ENCODE peak calls at places on chromosomes 7 and 10, in eight cellular contexts. One of them, this sample, is unnamed.

GRCh38 chr7:130063036-130063435 is 7.3 kb upstream of the KLHDC10 start:
- DNase-seq in heart right ventricle: no peak
- DNase-seq in HCT116: no peak
- DNase-seq in psoas muscle: no peak
- DNase-seq in thyroid gland: peak; percentile 45
- DNase-seq in esophagus squamous epithelium: no peak
- DNase-seq in CD8-positive, alpha-beta memory T cell: peak; percentile 68
- DNase-seq in neuronal stem cell: peak; percentile 55
- DNase-seq in this sample: peak; percentile 43

GRCh38 chr10:3825862-3826351 is 40.9 kb upstream of the KLF6 start:
- DNase-seq in neuronal stem cell: no peak
- DNase-seq in psoas muscle: peak; percentile 79
- DNase-seq in heart right ventricle: peak; percentile 62
- DNase-seq in esophagus squamous epithelium: no peak
- DNase-seq in thyroid gland: no peak
- DNase-seq in HCT116: no peak
- DNase-seq in CD8-positive, alpha-beta memory T cell: no peak
- DNase-seq in this sample: no peak

GRCh38 chr7:117630907-117631564 is 151.2 kb downstream of the CFTR start:
- DNase-seq in thyroid gland: no peak
- DNase-seq in heart right ventricle: no peak
- DNase-seq in neuronal stem cell: no peak
- DNase-seq in CD8-positive, alpha-beta memory T cell: no peak
- DNase-seq in HCT116: no peak
- DNase-seq in esophagus squamous epithelium: no peak
- DNase-seq in psoas muscle: no peak
- DNase-seq in this sample: no peak

GRCh38 chr7:12635830-12636229 is 51.6 kb upstream of the ARL4A start:
- DNase-seq in CD8-positive, alpha-beta memory T cell: no peak
- DNase-seq in esophagus squamous epithelium: no peak
- DNase-seq in heart right ventricle: no peak
- DNase-seq in thyroid gland: no peak
- DNase-seq in neuronal stem cell: no peak
- DNase-seq in psoas muscle: no peak
- DNase-seq in HCT116: no peak
- DNase-seq in this sample: no peak

GRCh38 chr7:157046681-157047080 is 36.2 kb upstream of the MNX1 start:
- DNase-seq in esophagus squamous epithelium: no peak
- DNase-seq in CD8-positive, alpha-beta memory T cell: no peak
- DNase-seq in thyroid gland: no peak
- DNase-seq in heart right ventricle: no peak
- DNase-seq in neuronal stem cell: no peak
- DNase-seq in psoas muscle: no peak
- DNase-seq in HCT116: no peak
- DNase-seq in this sample: no peak

GRCh38 chr10:129085821-129086220 is 381.2 kb upstream of the MGMT start:
- DNase-seq in heart right ventricle: no peak
- DNase-seq in psoas muscle: no peak
- DNase-seq in esophagus squamous epithelium: no peak
- DNase-seq in neuronal stem cell: no peak
- DNase-seq in CD8-positive, alpha-beta memory T cell: no peak
- DNase-seq in thyroid gland: no peak
- DNase-seq in HCT116: no peak
- DNase-seq in this sample: no peak

GRCh38 chr10:12703141-12703540 is 298.4 kb downstream of the CCDC3 start:
- DNase-seq in CD8-positive, alpha-beta memory T cell: no peak
- DNase-seq in HCT116: no peak
- DNase-seq in heart right ventricle: no peak
- DNase-seq in thyroid gland: no peak
- DNase-seq in psoas muscle: no peak
- DNase-seq in esophagus squamous epithelium: no peak
- DNase-seq in neuronal stem cell: no peak
- DNase-seq in this sample: no peak

GRCh38 chr7:534959-535358 is 15.3 kb upstream of the PDGFA start:
- DNase-seq in psoas muscle: no peak
- DNase-seq in HCT116: no peak
- DNase-seq in thyroid gland: no peak
- DNase-seq in neuronal stem cell: no peak
- DNase-seq in CD8-positive, alpha-beta memory T cell: no peak
- DNase-seq in heart right ventricle: no peak
- DNase-seq in esophagus squamous epithelium: no peak
- DNase-seq in this sample: no peak

GRCh38 chr10:74153123-74153522 is 2.1 kb downstream of the ADK start:
- DNase-seq in esophagus squamous epithelium: no peak
- DNase-seq in psoas muscle: no peak
- DNase-seq in CD8-positive, alpha-beta memory T cell: no peak
- DNase-seq in neuronal stem cell: no peak
- DNase-seq in thyroid gland: no peak
- DNase-seq in HCT116: peak; percentile 34
- DNase-seq in heart right ventricle: peak; percentile 22
- DNase-seq in this sample: no peak

GRCh38 chr7:36747251-36747968 is 23.1 kb upstream of the AOAH start:
- DNase-seq in esophagus squamous epithelium: no peak
- DNase-seq in psoas muscle: no peak
- DNase-seq in thyroid gland: no peak
- DNase-seq in CD8-positive, alpha-beta memory T cell: no peak
- DNase-seq in neuronal stem cell: no peak
- DNase-seq in heart right ventricle: no peak
- DNase-seq in HCT116: no peak
- DNase-seq in this sample: no peak

GRCh38 chr7:134031835-134032617 is 95.1 kb upstream of the LRGUK start:
- DNase-seq in neuronal stem cell: no peak
- DNase-seq in psoas muscle: no peak
- DNase-seq in HCT116: no peak
- DNase-seq in esophagus squamous epithelium: no peak
- DNase-seq in CD8-positive, alpha-beta memory T cell: peak; percentile 57
- DNase-seq in thyroid gland: no peak
- DNase-seq in heart right ventricle: peak; percentile 20
- DNase-seq in this sample: no peak

GRCh38 chr10:79067241-79068202 is 1.2 kb upstream of the ZMIZ1 start:
- DNase-seq in heart right ventricle: peak; percentile 93
- DNase-seq in neuronal stem cell: peak; percentile 98
- DNase-seq in HCT116: peak; percentile 73
- DNase-seq in CD8-positive, alpha-beta memory T cell: peak; percentile 88
- DNase-seq in thyroid gland: peak; percentile 93
- DNase-seq in psoas muscle: peak; percentile 94
- DNase-seq in esophagus squamous epithelium: peak; percentile 33
- DNase-seq in this sample: peak; percentile 89

GRCh38 chr10:117933036-117933435 is 113.7 kb downstream of the RAB11FIP2 start:
- DNase-seq in HCT116: no peak
- DNase-seq in thyroid gland: no peak
- DNase-seq in CD8-positive, alpha-beta memory T cell: no peak
- DNase-seq in neuronal stem cell: no peak
- DNase-seq in esophagus squamous epithelium: no peak
- DNase-seq in heart right ventricle: no peak
- DNase-seq in psoas muscle: no peak
- DNase-seq in this sample: no peak

GRCh38 chr7:17524746-17525145 is 226.3 kb downstream of the AHR start:
- DNase-seq in HCT116: no peak
- DNase-seq in CD8-positive, alpha-beta memory T cell: no peak
- DNase-seq in neuronal stem cell: no peak
- DNase-seq in heart right ventricle: no peak
- DNase-seq in psoas muscle: no peak
- DNase-seq in thyroid gland: no peak
- DNase-seq in esophagus squamous epithelium: no peak
- DNase-seq in this sample: no peak

GRCh38 chr7:157228864-157229422 is 90.2 kb downstream of the UBE3C start:
- DNase-seq in psoas muscle: no peak
- DNase-seq in heart right ventricle: no peak
- DNase-seq in neuronal stem cell: no peak
- DNase-seq in CD8-positive, alpha-beta memory T cell: no peak
- DNase-seq in esophagus squamous epithelium: no peak
- DNase-seq in HCT116: no peak
- DNase-seq in thyroid gland: no peak
- DNase-seq in this sample: peak; percentile 22

DNA sequence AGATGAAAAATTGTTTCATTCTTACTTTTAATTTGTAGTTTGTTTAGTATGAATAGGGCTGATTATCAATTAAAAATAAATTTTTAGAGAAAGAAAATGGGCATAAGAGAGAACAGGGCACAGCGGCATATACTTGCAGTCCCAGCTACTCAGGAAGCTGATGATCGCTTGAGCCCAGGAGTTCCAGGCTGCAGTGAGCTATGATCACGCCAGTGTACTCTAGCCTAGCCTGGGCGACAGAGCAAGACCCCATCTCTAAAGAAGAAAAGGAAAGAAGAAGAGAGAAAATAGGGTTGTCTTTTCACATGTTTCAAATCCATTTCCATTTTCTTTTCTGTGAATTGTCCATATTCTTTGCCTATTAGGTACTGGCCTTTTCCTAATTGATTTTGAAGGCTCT is 8.0 kb downstream of the SMURF1 start:
- DNase-seq in neuronal stem cell: no peak
- DNase-seq in CD8-positive, alpha-beta memory T cell: no peak
- DNase-seq in thyroid gland: no peak
- DNase-seq in heart right ventricle: no peak
- DNase-seq in esophagus squamous epithelium: no peak
- DNase-seq in HCT116: no peak
- DNase-seq in psoas muscle: no peak
- DNase-seq in this sample: no peak
- H3K4me1 ChIP-seq in neuronal stem cell: peaks cover 11% of the 10 kb centered on the region
- H3K4me1 ChIP-seq in CD8-positive, alpha-beta memory T cell: peaks cover 12% of the 10 kb centered on the region
- H3K4me1 ChIP-seq in thyroid gland: peaks cover 50% of the 10 kb centered on the region
- H3K4me1 ChIP-seq in heart right ventricle: peaks cover 92% of the 10 kb centered on the region
- H3K4me1 ChIP-seq in esophagus squamous epithelium: peaks cover 47% of the 10 kb centered on the region
- H3K4me1 ChIP-seq in HCT116: no peaks in the 10 kb centered on the region
- H3K4me1 ChIP-seq in psoas muscle: peaks cover 37% of the 10 kb centered on the region
- H3K4me1 ChIP-seq in this sample: peaks cover 1% of the 10 kb centered on the region

DNA sequence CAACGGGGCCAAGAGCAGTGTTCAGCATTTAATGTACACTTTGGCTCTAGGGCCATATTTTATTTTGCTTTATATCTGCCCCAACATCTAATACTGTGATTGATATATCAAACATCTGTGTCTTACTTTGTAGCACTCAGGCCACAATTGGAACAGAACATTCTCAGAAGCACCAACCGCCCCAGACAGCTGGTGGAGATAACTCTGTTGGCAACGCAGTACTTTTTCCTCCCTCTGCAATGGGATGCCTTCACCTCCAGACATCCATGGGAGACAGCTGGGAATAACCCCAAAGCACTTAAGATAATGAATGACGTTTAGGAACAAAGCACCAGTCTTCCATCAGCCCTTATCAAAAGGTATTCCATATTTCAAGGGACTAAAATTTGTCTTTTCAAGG is 57.4 kb downstream of the PIP4K2A start:
- DNase-seq in esophagus squamous epithelium: no peak
- DNase-seq in thyroid gland: no peak
- DNase-seq in heart right ventricle: no peak
- DNase-seq in neuronal stem cell: no peak
- DNase-seq in psoas muscle: no peak
- DNase-seq in HCT116: no peak
- DNase-seq in CD8-positive, alpha-beta memory T cell: no peak
- DNase-seq in this sample: no peak
- H3K4me1 ChIP-seq in esophagus squamous epithelium: no peaks in the 10 kb centered on the region
- H3K4me1 ChIP-seq in thyroid gland: peaks cover 63% of the 10 kb centered on the region
- H3K4me1 ChIP-seq in heart right ventricle: peaks cover 37% of the 10 kb centered on the region
- H3K4me1 ChIP-seq in neuronal stem cell: peaks cover 6% of the 10 kb centered on the region
- H3K4me1 ChIP-seq in psoas muscle: peaks cover 4% of the 10 kb centered on the region
- H3K4me1 ChIP-seq in HCT116: peaks cover 12% of the 10 kb centered on the region
- H3K4me1 ChIP-seq in CD8-positive, alpha-beta memory T cell: peaks cover 98% of the 10 kb centered on the region
- H3K4me1 ChIP-seq in this sample: peaks cover 4% of the 10 kb centered on the region

GRCh38 chr10:80168679-80169380 is 36.3 kb downstream of the PLAC9 start:
- DNase-seq in CD8-positive, alpha-beta memory T cell: peak; percentile 56
- DNase-seq in heart right ventricle: no peak
- DNase-seq in esophagus squamous epithelium: no peak
- DNase-seq in thyroid gland: no peak
- DNase-seq in neuronal stem cell: no peak
- DNase-seq in HCT116: no peak
- DNase-seq in psoas muscle: peak; percentile 67
- DNase-seq in this sample: no peak

GRCh38 chr10:80170026-80170425 is 35.3 kb downstream of the ANXA11 start:
- DNase-seq in neuronal stem cell: no peak
- DNase-seq in HCT116: no peak
- DNase-seq in psoas muscle: no peak
- DNase-seq in CD8-positive, alpha-beta memory T cell: no peak
- DNase-seq in thyroid gland: no peak
- DNase-seq in esophagus squamous epithelium: no peak
- DNase-seq in heart right ventricle: no peak
- DNase-seq in this sample: no peak

GRCh38 chr10:80166581-80167470 is 34.3 kb downstream of the PLAC9 start:
- DNase-seq in CD8-positive, alpha-beta memory T cell: peak; percentile 14
- DNase-seq in thyroid gland: no peak
- DNase-seq in heart right ventricle: peak; percentile 35
- DNase-seq in neuronal stem cell: no peak
- DNase-seq in esophagus squamous epithelium: no peak
- DNase-seq in HCT116: no peak
- DNase-seq in psoas muscle: no peak
- DNase-seq in this sample: no peak

GRCh38 chr10:80167471-80167870 is 34.9 kb downstream of the PLAC9 start:
- DNase-seq in esophagus squamous epithelium: no peak
- DNase-seq in psoas muscle: no peak
- DNase-seq in HCT116: no peak
- DNase-seq in heart right ventricle: no peak
- DNase-seq in CD8-positive, alpha-beta memory T cell: peak; percentile 17
- DNase-seq in thyroid gland: no peak
- DNase-seq in neuronal stem cell: no peak
- DNase-seq in this sample: no peak

GRCh38 chr10:80168111-80168511 is 35.6 kb downstream of the PLAC9 start:
- DNase-seq in thyroid gland: no peak
- DNase-seq in heart right ventricle: no peak
- DNase-seq in neuronal stem cell: no peak
- DNase-seq in psoas muscle: peak; percentile 80
- DNase-seq in CD8-positive, alpha-beta memory T cell: peak; percentile 22
- DNase-seq in esophagus squamous epithelium: no peak
- DNase-seq in HCT116: no peak
- DNase-seq in this sample: no peak
- H3K4me1 ChIP-seq in thyroid gland: peaks cover 50% of the 10 kb centered on the region
- H3K4me1 ChIP-seq in heart right ventricle: peaks cover 89% of the 10 kb centered on the region
- H3K4me1 ChIP-seq in neuronal stem cell: peaks cover 10% of the 10 kb centered on the region
- H3K4me1 ChIP-seq in psoas muscle: peaks cover 59% of the 10 kb centered on the region
- H3K4me1 ChIP-seq in CD8-positive, alpha-beta memory T cell: peaks cover 2% of the 10 kb centered on the region
- H3K4me1 ChIP-seq in esophagus squamous epithelium: peaks cover 36% of the 10 kb centered on the region
- H3K4me1 ChIP-seq in HCT116: peaks cover 10% of the 10 kb centered on the region
- H3K4me1 ChIP-seq in this sample: peaks cover 4% of the 10 kb centered on the region

DNA sequence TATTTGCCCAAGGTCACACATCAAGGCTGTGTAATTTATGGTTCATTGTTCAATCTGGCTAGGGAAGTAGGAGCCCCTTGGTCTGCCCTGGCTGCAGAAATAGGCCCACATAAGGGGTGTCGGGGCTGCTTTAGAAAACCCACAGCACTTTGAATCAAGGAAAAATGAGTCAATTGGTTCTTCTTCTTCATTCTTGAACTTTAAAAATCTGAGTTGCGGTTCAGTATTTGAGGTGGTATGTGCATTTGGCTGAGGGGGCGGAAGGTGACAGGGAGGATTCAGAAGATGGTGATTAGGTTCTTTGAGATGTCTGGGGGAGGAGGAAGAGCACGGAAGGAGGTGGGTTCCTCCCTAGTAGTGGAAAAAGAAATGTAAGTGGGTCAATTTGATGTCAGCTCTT is 253.8 kb downstream of the PTEN start:
- DNase-seq in thyroid gland: no peak
- DNase-seq in HCT116: no peak
- DNase-seq in neuronal stem cell: no peak
- DNase-seq in heart right ventricle: no peak
- DNase-seq in CD8-positive, alpha-beta memory T cell: no peak
- DNase-seq in psoas muscle: no peak
- DNase-seq in esophagus squamous epithelium: no peak
- DNase-seq in this sample: no peak
- H3K4me1 ChIP-seq in thyroid gland: peaks cover 25% of the 10 kb centered on the region
- H3K4me1 ChIP-seq in HCT116: no peaks in the 10 kb centered on the region
- H3K4me1 ChIP-seq in neuronal stem cell: no peaks in the 10 kb centered on the region
- H3K4me1 ChIP-seq in heart right ventricle: peaks cover 18% of the 10 kb centered on the region
- H3K4me1 ChIP-seq in CD8-positive, alpha-beta memory T cell: peaks cover 22% of the 10 kb centered on the region
- H3K4me1 ChIP-seq in psoas muscle: no peaks in the 10 kb centered on the region
- H3K4me1 ChIP-seq in esophagus squamous epithelium: no peaks in the 10 kb centered on the region
- H3K4me1 ChIP-seq in this sample: peaks cover 2% of the 10 kb centered on the region

GRCh38 chr10:32050145-32050544 is 6.1 kb downstream of the KIF5B start:
- DNase-seq in psoas muscle: no peak
- DNase-seq in CD8-positive, alpha-beta memory T cell: no peak
- DNase-seq in thyroid gland: no peak
- DNase-seq in heart right ventricle: no peak
- DNase-seq in HCT116: no peak
- DNase-seq in neuronal stem cell: no peak
- DNase-seq in esophagus squamous epithelium: no peak
- DNase-seq in this sample: no peak
- H3K4me1 ChIP-seq in psoas muscle: peaks cover 45% of the 10 kb centered on the region
- H3K4me1 ChIP-seq in CD8-positive, alpha-beta memory T cell: peaks cover 76% of the 10 kb centered on the region
- H3K4me1 ChIP-seq in thyroid gland: peaks cover 48% of the 10 kb centered on the region
- H3K4me1 ChIP-seq in heart right ventricle: peaks cover 80% of the 10 kb centered on the region
- H3K4me1 ChIP-seq in HCT116: peaks cover 5% of the 10 kb centered on the region
- H3K4me1 ChIP-seq in neuronal stem cell: peaks cover 4% of the 10 kb centered on the region
- H3K4me1 ChIP-seq in esophagus squamous epithelium: peaks cover 8% of the 10 kb centered on the region
- H3K4me1 ChIP-seq in this sample: peaks cover 3% of the 10 kb centered on the region

This sample was measured in iPS DF 6.9.